ENCODE peak calls at places on chromosome 20, in ten cellular contexts. X is kidney, I is PC-3, B is colonic mucosa, Y is SK-N-SH, A is GM12878, E is fibroblast of lung, T is IMR-90, Z is H9, G is MM.1S. V is an unnamed sample.
A peak's percentile ranks its signal among the peaks of the same experiment; 100 is the strongest.

GRCh38 chr20:58466729-58467571 is 48.2 kb downstream of the APCDD1L start:
- DNase-seq in G (no peak), B (no peak), X (peak; percentile 72), E (no peak), Z (peak; percentile 60), T (no peak), Y (peak; percentile 36), I (no peak), A (no peak), V (peak; percentile 59)

GRCh38 chr20:44576297-44576696 is 6.1 kb upstream of the PKIG start:
- DNase-seq in X (no peak), Y (no peak), I (peak; percentile 65), G (no peak), A (no peak), B (no peak), T (peak; percentile 67), Z (no peak), E (peak; percentile 81), V (no peak)

GRCh38 chr20:41178904-41179432 is 41.6 kb downstream of the PLCG1 start:
- DNase-seq in E (no peak), X (no peak), B (no peak), G (no peak), I (no peak), T (no peak), Y (no peak), Z (peak; percentile 24), A (no peak), V (peak; percentile 41)

GRCh38 chr20:15656124-15656523 is 917.1 kb downstream of the KIF16B start:
- DNase-seq in I (peak; percentile 79), Y (no peak), Z (no peak), A (no peak), T (peak; percentile 33), B (no peak), X (no peak), E (no peak), G (no peak), V (no peak)

GRCh38 chr20:36482044-36482473 is 59.3 kb upstream of the MYL9 start:
- DNase-seq in G (no peak), Y (no peak), X (no peak), A (no peak), T (no peak), E (no peak), I (no peak), B (no peak), Z (no peak), V (no peak)

GRCh38 chr20:56517641-56518040 is 6.9 kb upstream of the FAM209A start:
- DNase-seq in B (no peak), Z (no peak), T (no peak), X (no peak), E (no peak), Y (no peak), G (no peak), A (no peak), I (no peak), V (no peak)

GRCh38 chr20:46040902-46041535 is 12.0 kb downstream of the SLC12A5 start:
- DNase-seq in B (peak; percentile 29), G (peak; percentile 46), A (no peak), I (peak; percentile 67), Z (peak; percentile 79), T (peak; percentile 26), X (peak; percentile 75), E (peak; percentile 25), Y (no peak), V (peak; percentile 93)

GRCh38 chr20:42024653-42025052 is 406.5 kb upstream of the CHD6 start:
- DNase-seq in A (no peak), Z (peak; percentile 58), I (no peak), Y (no peak), G (peak; percentile 44), T (no peak), X (no peak), E (no peak), B (no peak), V (peak; percentile 89)

GRCh38 chr20:47043076-47043475 is 148.4 kb downstream of the EYA2 start:
- DNase-seq in E (peak; percentile 50), T (peak; percentile 47), A (no peak), X (no peak), Z (no peak), Y (no peak), I (no peak), G (no peak), B (no peak), V (no peak)

GRCh38 chr20:53865905-53866786 is 204.2 kb downstream of the BCAS1 start:
- DNase-seq in G (no peak), B (peak; percentile 68), I (peak; percentile 99), E (peak; percentile 60), T (peak; percentile 77), A (no peak), Z (peak; percentile 62), X (no peak), Y (peak; percentile 19), V (peak; percentile 82)

GRCh38 chr20:52494244-52494643 is 302.7 kb upstream of the ZFP64 start:
- DNase-seq in T (peak; percentile 98), I (peak; percentile 61), Y (no peak), G (no peak), X (no peak), A (no peak), E (peak; percentile 79), Z (no peak), B (no peak), V (no peak)

GRCh38 chr20:63707558-63708300 is at the start of the genes ARFRP1 and ZGPAT:
- DNase-seq in G (peak; percentile 91), Y (peak; percentile 96), B (peak; percentile 94), Z (peak; percentile 84), I (peak; percentile 78), X (peak; percentile 97), A (no peak), T (peak; percentile 67), E (peak; percentile 79), V (peak; percentile 95)

GRCh38 chr20:63706027-63706695 is 1.6 kb downstream of the ARFRP1 start:
- DNase-seq in T (no peak), Y (no peak), Z (no peak), E (no peak), G (no peak), X (no peak), B (peak; percentile 57), A (no peak), I (no peak), V (no peak)

GRCh38 chr20:63708301-63709148 is 686 bp downstream of the ZGPAT start:
- DNase-seq in A (no peak), T (no peak), Z (peak; percentile 28), E (no peak), G (no peak), B (no peak), I (no peak), Y (peak; percentile 12), X (peak; percentile 79), V (peak; percentile 62)

GRCh38 chr20:63705232-63706026 is 2.3 kb downstream of the ARFRP1 start:
- DNase-seq in A (no peak), I (no peak), T (no peak), Z (no peak), G (no peak), B (no peak), Y (no peak), E (no peak), X (no peak), V (no peak)

GRCh38 chr20:63706852-63707557 is 771 bp downstream of the ARFRP1 start:
- DNase-seq in I (peak; percentile 59), G (peak; percentile 72), X (peak; percentile 87), E (peak; percentile 31), T (peak; percentile 35), B (peak; percentile 66), A (no peak), Y (peak; percentile 70), Z (peak; percentile 48), V (peak; percentile 75)
- TF ChIP-seq CTCF in I (peak; percentile 75), G (peak; percentile 88), X (peak; percentile 35), E (peak; percentile 16), T (peak; percentile 25), B (no peak), A (peak; percentile 75), Y (peak; percentile 24), Z (peak; percentile 58), V (peak; percentile 66)

GRCh38 chr20:3896853-3897252 is 7.7 kb downstream of the PANK2 start:
- DNase-seq in A (no peak), I (no peak), Z (no peak), E (no peak), T (no peak), X (no peak), B (no peak), Y (no peak), G (no peak), V (no peak)
- H3K9ac ChIP-seq in A (peak overlapping the region; percentile 30), I (no peak overlapping the region), Z (no peak overlapping the region), E (no peak overlapping the region), T (no peak overlapping the region), X (no peak overlapping the region), B (no peak overlapping the region), Y (no peak overlapping the region), G (no peak overlapping the region), V (no peak overlapping the region)

DNA sequence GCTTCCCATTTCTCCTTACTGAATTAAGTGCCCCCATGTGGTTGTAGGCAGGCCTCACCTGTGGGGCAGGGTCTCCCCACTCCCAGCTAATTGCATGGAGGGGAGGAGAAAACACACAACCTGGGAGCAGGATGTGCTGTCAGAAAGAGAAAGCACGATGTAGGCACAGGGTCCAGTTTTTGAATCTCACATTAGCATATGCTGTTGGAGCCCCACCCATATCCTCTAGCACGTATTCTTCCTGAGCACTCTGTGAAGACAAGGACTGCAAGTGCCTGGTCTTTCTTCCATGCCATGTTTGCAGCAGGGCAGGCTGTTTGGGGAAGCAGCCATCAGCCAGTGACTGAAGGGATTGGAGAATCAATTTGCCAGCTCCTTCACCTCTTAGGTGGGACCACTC is 108.2 kb downstream of the CFAP61 start:
- DNase-seq in A (no peak), E (no peak), X (no peak), B (no peak), Z (no peak), G (no peak), Y (no peak), T (no peak), I (no peak), V (no peak)
- TF ChIP-seq CTCF in A (no peak), E (no peak), X (no peak), B (no peak), Z (no peak), G (no peak), Y (no peak), T (no peak), I (no peak), V (no peak)

GRCh38 chr20:62624325-62624690 is 18.0 kb upstream of the SLCO4A1 start:
- DNase-seq in E (no peak), T (no peak), G (peak; percentile 77), A (no peak), Y (no peak), I (peak; percentile 40), Z (no peak), B (no peak), X (peak; percentile 86), V (peak; percentile 64)

GRCh38 chr20:62625921-62626547 is 16.3 kb upstream of the SLCO4A1 start:
- DNase-seq in E (no peak), Z (no peak), Y (no peak), X (peak; percentile 77), T (no peak), A (no peak), B (no peak), I (no peak), G (no peak), V (no peak)

GRCh38 chr20:62625516-62625915 is 16.8 kb upstream of the SLCO4A1 start:
- DNase-seq in T (no peak), Z (no peak), X (peak; percentile 76), Y (no peak), G (no peak), A (no peak), B (no peak), E (no peak), I (no peak), V (no peak)

GRCh38 chr20:62623488-62624324 is 18.6 kb upstream of the SLCO4A1 start:
- DNase-seq in X (peak; percentile 99), B (peak; percentile 97), Y (peak; percentile 93), A (peak; percentile 71), I (peak; percentile 98), Z (peak; percentile 93), G (peak; percentile 90), E (peak; percentile 83), T (peak; percentile 68), V (peak; percentile 96)

GRCh38 chr20:62624719-62625455 is 17.4 kb upstream of the SLCO4A1 start:
- DNase-seq in Z (no peak), T (no peak), Y (no peak), X (peak; percentile 83), I (no peak), G (no peak), E (no peak), B (no peak), A (no peak), V (no peak)
- H3K9ac ChIP-seq in Z (no peak overlapping the region), T (no peak overlapping the region), Y (no peak overlapping the region), X (no peak overlapping the region), I (peak overlapping the region; percentile 90), G (peak overlapping the region; percentile 51), E (no peak overlapping the region), B (peak overlapping the region; percentile 87), A (no peak overlapping the region), V (no peak overlapping the region)

V was measured in endodermal cell.